ENCODE peak calls at places on chromosomes 7 and 10, in five cellular contexts. G is tibial nerve, S is ovary, L is sigmoid colon, Q is stomach. Z is an unnamed sample.

GRCh38 chr10:92082583-92083280 is 159.2 kb downstream of the BTAF1 start:
- DNase-seq in S (no peak), L (no peak), G (no peak), Q (no peak), Z (no peak)

GRCh38 chr10:71234970-71235681 is 22.8 kb downstream of the UNC5B start:
- DNase-seq in G (no peak), S (peak), L (no peak), Q (no peak), Z (no peak)

GRCh38 chr7:30893357-30893756 is 18.3 kb upstream of the AQP1 start:
- DNase-seq in L (no peak), S (peak), Q (no peak), G (peak), Z (no peak)

GRCh38 chr10:93656155-93656554 is 43.8 kb downstream of the PDE6C start:
- DNase-seq in S (no peak), G (no peak), Q (no peak), L (no peak), Z (no peak)

GRCh38 chr7:156019776-156020565 is 207.7 kb upstream of the SHH start:
- DNase-seq in L (no peak), S (no peak), G (no peak), Q (peak), Z (no peak)

GRCh38 chr7:39697481-39697880 is 74.1 kb downstream of the RALA start:
- DNase-seq in L (no peak), Q (no peak), G (no peak), S (no peak), Z (no peak)

GRCh38 chr10:46020871-46021553 is 9.4 kb downstream of the NCOA4 start:
- DNase-seq in L (no peak), G (no peak), Q (no peak), S (no peak), Z (no peak)

GRCh38 chr10:7826971-7827370 is 8.7 kb downstream of the TAF3 start:
- DNase-seq in S (no peak), G (no peak), L (no peak), Q (no peak), Z (no peak)

GRCh38 chr7:155203882-155204691 is 93.6 kb upstream of the INSIG1 start:
- DNase-seq in L (peak), Q (peak), S (no peak), G (no peak), Z (no peak)

GRCh38 chr7:102272075-102272916 is 14.4 kb upstream of the SH2B2 start:
- DNase-seq in Q (peak), S (peak), L (peak), G (peak), Z (peak)

GRCh38 chr10:89241491-89242339 is 9.9 kb downstream of the LIPA start:
- DNase-seq in Q (no peak), G (no peak), S (no peak), L (no peak), Z (no peak)

GRCh38 chr7:79453558-79454324 is at the start of gene MAGI2:
- DNase-seq in G (peak), Q (peak), S (peak), L (peak), Z (peak)

GRCh38 chr10:114304566-114305421 is 65.7 kb downstream of the VWA2 start:
- DNase-seq in Q (peak), L (peak), G (no peak), S (peak), Z (peak)

GRCh38 chr7:35334511-35334910 is 80.6 kb upstream of the TBX20 start:
- DNase-seq in G (no peak), L (no peak), Q (no peak), S (no peak), Z (no peak)

GRCh38 chr10:120600871-120601644 is 144.0 kb downstream of the PLPP4 start:
- DNase-seq in Q (no peak), G (no peak), S (no peak), L (no peak), Z (no peak)

GRCh38 chr10:49350138-49350537 is 45.8 kb downstream of the DRGX start:
- DNase-seq in Q (no peak), G (no peak), S (no peak), L (no peak), Z (no peak)

GRCh38 chr10:104809288-104810090 is 168.4 kb downstream of the SORCS3 start:
- DNase-seq in G (no peak), Q (no peak), L (no peak), S (no peak), Z (no peak)

GRCh38 chr10:71079761-71080380 is 132.5 kb upstream of the UNC5B start:
- DNase-seq in L (peak), Q (peak), S (no peak), G (no peak), Z (peak)

GRCh38 chr10:113961261-113961938 is 82.3 kb upstream of the ADRB1 start:
- DNase-seq in L (no peak), Q (no peak), G (no peak), S (no peak), Z (peak)

GRCh38 chr10:79139124-79139835 is 70.5 kb downstream of the ZMIZ1 start:
- DNase-seq in S (peak), Q (no peak), G (peak), L (peak), Z (peak)

GRCh38 chr7:80918406-80918805 is 445 bp downstream of the SEMA3C start:
- DNase-seq in G (no peak), Q (no peak), L (no peak), S (no peak), Z (no peak)

GRCh38 chr7:10934292-10934691 is 39.4 kb upstream of the PHF14 start:
- DNase-seq in S (no peak), Q (no peak), G (no peak), L (no peak), Z (no peak)

GRCh38 chr10:79223346-79224048 is 123.8 kb upstream of the PPIF start:
- DNase-seq in G (peak), Q (peak), S (peak), L (peak), Z (peak)

GRCh38 chr7:12162420-12163113 is 48.5 kb upstream of the TMEM106B start:
- DNase-seq in L (no peak), G (no peak), S (no peak), Q (no peak), Z (no peak)

GRCh38 chr7:36278767-36279171 is 110.9 kb upstream of the ANLN start:
- DNase-seq in Q (no peak), S (peak), G (no peak), L (peak), Z (no peak)

GRCh38 chr7:40356871-40357676 is 222.3 kb downstream of the SUGCT start:
- DNase-seq in G (no peak), L (no peak), Q (no peak), S (no peak), Z (no peak)

GRCh38 chr10:119541459-119542356 is 811 bp downstream of the RGS10 start:
- DNase-seq in G (no peak), Q (peak), S (no peak), L (peak), Z (peak)

GRCh38 chr7:47890125-47890524 is 58.1 kb downstream of the PKD1L1 start:
- DNase-seq in Q (no peak), S (no peak), L (no peak), G (no peak), Z (no peak)

GRCh38 chr7:42380411-42380810 is 143.4 kb upstream of the GLI3 start:
- DNase-seq in S (no peak), L (no peak), G (no peak), Q (no peak), Z (no peak)

GRCh38 chr10:74930962-74931361 is 104.6 kb downstream of the KAT6B start:
- DNase-seq in S (no peak), L (no peak), Q (no peak), G (no peak), Z (no peak)
- H3K27ac ChIP-seq in S (no peak), L (peak), Q (peak), G (peak), Z (peak)

GRCh38 chr7:18496336-18496700 is 769 bp downstream of the HDAC9 start:
- DNase-seq in L (no peak), Q (no peak), S (no peak), G (no peak), Z (no peak)

GRCh38 chr7:18497082-18497481 is 1.5 kb downstream of the HDAC9 start:
- DNase-seq in G (no peak), L (no peak), Q (no peak), S (no peak), Z (no peak)

GRCh38 chr7:18494821-18495408 is 634 bp upstream of the HDAC9 start:
- DNase-seq in L (no peak), S (no peak), Q (no peak), G (no peak), Z (no peak)

GRCh38 chr7:18497800-18498199 is 2.3 kb downstream of the HDAC9 start:
- DNase-seq in L (no peak), S (no peak), Q (no peak), G (no peak), Z (no peak)

GRCh38 chr7:18495412-18496335 is at the start of gene HDAC9:
- DNase-seq in Q (no peak), S (no peak), G (no peak), L (no peak), Z (peak)
- TF ChIP-seq EP300 in Q (no peak), S (no peak), G (peak), L (no peak), Z (no peak)

GRCh38 chr7:2621948-2622640 is 9.7 kb upstream of the TTYH3 start:
- DNase-seq in G (no peak), S (no peak), Q (no peak), L (no peak), Z (no peak)
- H3K27ac ChIP-seq in G (no peak), S (no peak), Q (no peak), L (no peak), Z (no peak)

GRCh38 chr10:87744606-87745005 is 73.4 kb downstream of the ATAD1 start:
- DNase-seq in Q (no peak), G (no peak), L (no peak), S (no peak), Z (no peak)

GRCh38 chr10:87734987-87735827 is 75.5 kb downstream of the PAPSS2 start:
- DNase-seq in Q (no peak), L (no peak), S (peak), G (no peak), Z (no peak)

GRCh38 chr10:87740232-87740631 is 77.8 kb downstream of the ATAD1 start:
- DNase-seq in Q (no peak), S (no peak), G (no peak), L (no peak), Z (no peak)
- TF ChIP-seq EP300 in Q (no peak), S (no peak), G (peak), L (no peak), Z (no peak)

GRCh38 chr10:6154566-6154965 is 48.2 kb upstream of the PFKFB3 start:
- DNase-seq in Q (no peak), G (no peak), L (no peak), S (peak), Z (no peak)
- H3K27ac ChIP-seq in Q (no peak), G (no peak), L (no peak), S (no peak), Z (no peak)

DNA sequence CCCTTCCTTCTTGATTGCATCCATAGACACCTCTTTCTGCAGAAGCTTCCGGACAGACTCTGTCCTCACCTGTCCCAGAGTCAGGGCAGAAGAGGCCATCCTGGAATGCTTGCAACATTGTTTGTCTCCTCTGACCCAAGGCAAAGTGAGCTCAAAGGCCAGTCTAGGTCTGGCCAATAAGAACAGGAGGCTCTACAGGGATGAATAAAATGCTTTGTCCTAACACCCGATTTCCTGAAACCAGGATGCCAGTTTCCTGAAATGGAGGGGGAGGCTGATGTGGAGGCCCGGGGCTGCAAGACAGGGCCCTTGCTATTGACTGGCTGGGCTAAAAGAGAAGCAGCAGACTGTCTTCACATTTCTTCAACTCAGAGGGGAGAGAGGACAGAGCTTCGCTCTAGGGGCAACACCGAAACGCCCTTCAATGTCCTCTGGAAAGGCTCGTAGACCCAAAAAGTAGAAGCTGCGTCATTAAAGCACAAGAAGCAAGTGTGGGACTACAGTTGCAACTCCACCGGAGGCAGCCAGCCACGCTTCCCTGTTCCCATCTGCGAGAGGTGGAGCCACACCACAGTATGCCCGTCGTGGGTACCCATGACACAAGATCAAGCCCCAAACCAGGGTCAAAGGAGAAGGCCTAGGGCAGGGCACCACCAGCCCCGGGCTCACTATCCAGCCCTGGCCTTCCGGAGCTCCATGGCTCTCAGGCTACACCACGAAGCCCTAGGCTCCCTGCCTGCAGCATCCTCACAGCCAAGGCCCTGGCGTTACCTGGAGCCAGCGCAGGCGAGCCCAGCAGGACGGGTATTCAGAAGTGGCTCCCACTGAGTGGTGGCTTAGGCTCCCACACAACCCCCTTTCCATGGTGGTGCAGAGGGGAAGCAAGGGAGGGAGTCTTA is 29.3 kb upstream of the NDST2 start:
- DNase-seq in L (no peak), S (no peak), Q (no peak), G (no peak), Z (no peak)
- TF ChIP-seq EP300 in L (no peak), S (no peak), Q (no peak), G (no peak), Z (no peak)

GRCh38 chr10:52772623-52773022 is at the start of gene MBL2:
- DNase-seq in L (no peak), S (no peak), G (no peak), Q (no peak), Z (no peak)
- H3K27ac ChIP-seq in L (no peak), S (no peak), G (no peak), Q (no peak), Z (no peak)

DNA sequence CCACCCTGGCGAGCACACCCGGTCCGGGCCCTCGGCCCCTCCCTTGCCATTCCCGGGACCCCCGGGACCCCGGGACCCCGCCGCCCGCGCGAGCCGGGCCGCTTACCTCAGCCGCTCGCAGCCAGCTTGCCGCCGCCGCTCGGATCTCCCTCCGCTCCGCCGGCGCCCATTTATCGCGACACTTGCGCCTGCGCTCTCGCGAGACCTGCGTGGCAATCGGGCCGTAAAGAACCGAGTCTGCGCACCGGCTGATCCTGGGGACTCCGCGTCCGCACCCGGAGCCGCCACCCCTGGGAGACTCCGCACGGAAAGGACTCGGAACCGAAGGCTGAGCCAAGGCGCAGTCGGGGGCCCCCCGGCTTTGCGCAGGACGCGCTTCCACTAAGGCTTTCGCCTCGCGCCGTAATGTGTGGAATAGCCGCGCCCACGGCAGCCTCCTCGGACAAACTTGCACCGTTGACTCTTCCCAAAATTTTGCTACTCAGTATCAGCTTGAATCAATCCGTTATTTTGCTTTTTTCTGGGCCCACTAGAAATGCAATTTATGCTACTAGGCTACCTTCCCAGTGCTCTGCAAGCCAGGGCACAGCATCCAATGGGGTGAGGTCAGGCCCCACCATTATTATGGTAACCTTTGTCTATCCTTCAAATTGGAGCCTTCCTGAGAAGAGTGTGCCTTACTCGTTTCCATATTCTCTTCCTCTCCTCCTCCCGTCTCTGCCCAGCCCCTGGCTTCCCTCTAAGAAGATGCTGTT is at the start of gene MAD1L1:
- DNase-seq in S (peak), L (peak), Q (peak), G (peak), Z (peak)
- TF ChIP-seq EP300 in S (no peak), L (no peak), Q (no peak), G (peak), Z (no peak)

GRCh38 chr7:116502201-116503096 is 2.9 kb downstream of the CAV2 start:
- DNase-seq in S (no peak), Q (no peak), G (no peak), L (no peak), Z (no peak)

GRCh38 chr7:116503835-116504234 is 4.3 kb downstream of the CAV2 start:
- DNase-seq in Q (no peak), L (no peak), G (no peak), S (no peak), Z (no peak)

GRCh38 chr7:116499168-116500070 is at the start of gene CAV2:
- DNase-seq in S (peak), L (peak), Q (peak), G (peak), Z (peak)

GRCh38 chr7:116500071-116500853 is 724 bp downstream of the CAV2 start:
- DNase-seq in Q (peak), L (peak), G (no peak), S (peak), Z (peak)

GRCh38 chr7:116501425-116502167 is 2.1 kb downstream of the CAV2 start:
- DNase-seq in S (no peak), Q (peak), G (no peak), L (no peak), Z (no peak)
- H3K27ac ChIP-seq in S (no peak), Q (peak), G (peak), L (peak), Z (peak)

DNA sequence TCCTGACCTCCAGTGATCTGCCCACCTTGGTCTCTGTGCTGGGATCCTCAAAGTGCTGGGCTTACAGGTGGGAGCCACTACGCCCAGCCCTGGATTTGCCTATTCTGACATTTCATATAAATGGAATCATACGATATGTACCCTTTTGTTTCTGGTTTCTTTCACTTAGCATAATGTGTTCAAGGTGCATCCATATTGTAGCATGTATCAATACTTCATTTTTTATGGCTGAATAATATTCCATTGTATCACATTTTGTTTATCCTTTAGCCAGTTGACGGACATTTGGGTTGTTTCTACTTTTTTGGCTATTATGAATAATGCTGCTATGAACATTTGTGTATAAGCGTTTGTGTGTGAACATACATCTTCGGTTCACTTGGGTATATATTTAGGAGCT is 4.8 kb upstream of the HILPDA start:
- DNase-seq in Q (no peak), G (no peak), S (no peak), L (no peak), Z (no peak)
- TF ChIP-seq EP300 in Q (no peak), G (no peak), S (no peak), L (no peak), Z (no peak)

Z was measured in transverse colon.